ENCODE peak calls at places on chromosomes 13 and 19, in nine cellular contexts. L is right cardiac atrium; S is lung; G is A549; X is OCI-LY7; P is naive thymus-derived CD4-positive, alpha-beta T cell; D is MM.1S; V is spleen; J is heart right ventricle. O is an unnamed sample.

GRCh38 chr13:92989301-92989700 is 237.3 kb upstream of the GPC6 start:
- DNase-seq in L (no peak), S (no peak), G (no peak), X (no peak), P (no peak), D (no peak), V (no peak), J (no peak), O (no peak)

GRCh38 chr19:6753178-6754031 is 13.8 kb downstream of the SH2D3A start:
- DNase-seq in L (peak; percentile 93), S (peak; percentile 86), G (peak; percentile 81), X (peak; percentile 99), P (peak; percentile 71), D (no peak), V (peak; percentile 95), J (peak; percentile 80), O (peak; percentile 96)

GRCh38 chr19:29761575-29762225 is 46.6 kb upstream of the C19orf12 start:
- DNase-seq in L (no peak), S (no peak), G (no peak), X (no peak), P (no peak), D (no peak), V (no peak), J (no peak), O (no peak)

GRCh38 chr19:13042443-13043130 is 47.3 kb downstream of the NFIX start:
- DNase-seq in L (no peak), S (no peak), G (no peak), X (no peak), P (no peak), D (no peak), V (no peak), J (no peak), O (no peak)

GRCh38 chr19:46975918-46976782 is 43.5 kb upstream of the NPAS1 start:
- DNase-seq in L (peak; percentile 99), S (peak; percentile 90), G (peak; percentile 58), X (no peak), P (no peak), D (no peak), V (peak; percentile 84), J (peak; percentile 94), O (peak; percentile 96)

GRCh38 chr19:38385057-38385803 is 2.6 kb downstream of the GGN start:
- DNase-seq in L (no peak), S (no peak), G (no peak), X (no peak), P (no peak), D (no peak), V (no peak), J (no peak), O (no peak)

GRCh38 chr19:16208847-16209246 is 11.1 kb downstream of the AP1M1 start:
- DNase-seq in L (peak; percentile 42), S (no peak), G (no peak), X (no peak), P (no peak), D (no peak), V (peak; percentile 38), J (no peak), O (no peak)

GRCh38 chr13:27329210-27329609 is 58.6 kb downstream of the RASL11A start:
- DNase-seq in L (no peak), S (no peak), G (no peak), X (no peak), P (no peak), D (no peak), V (no peak), J (no peak), O (no peak)

GRCh38 chr19:4559569-4559968 is at the start of gene SEMA6B:
- DNase-seq in L (peak; percentile 72), S (peak; percentile 49), G (no peak), X (no peak), P (no peak), D (no peak), V (peak; percentile 90), J (no peak), O (no peak)

GRCh38 chr13:36082806-36083205 is 48.4 kb downstream of the DCLK1 start:
- DNase-seq in L (no peak), S (no peak), G (no peak), X (no peak), P (no peak), D (no peak), V (no peak), J (no peak), O (no peak)

GRCh38 chr19:10998045-10998533 is 37.3 kb downstream of the SMARCA4 start:
- DNase-seq in L (peak; percentile 64), S (peak; percentile 37), G (no peak), X (no peak), P (no peak), D (no peak), V (no peak), J (no peak), O (no peak)

GRCh38 chr19:12200020-12200419 is 37.1 kb downstream of the ZNF136 start:
- DNase-seq in L (no peak), S (no peak), G (no peak), X (no peak), P (no peak), D (no peak), V (no peak), J (no peak), O (no peak)

GRCh38 chr13:111289251-111289650 is 31.2 kb upstream of the TEX29 start:
- DNase-seq in L (no peak), S (no peak), G (no peak), X (no peak), P (no peak), D (no peak), V (no peak), J (no peak), O (no peak)

GRCh38 chr19:40567040-40567749 is 9.5 kb upstream of the SHKBP1 start:
- DNase-seq in L (no peak), S (no peak), G (peak; percentile 48), X (no peak), P (no peak), D (no peak), V (no peak), J (no peak), O (no peak)

GRCh38 chr19:13146763-13147563 is 3.2 kb downstream of the STX10 start:
- DNase-seq in L (no peak), S (peak; percentile 45), G (peak; percentile 35), X (no peak), P (no peak), D (no peak), V (peak; percentile 86), J (no peak), O (no peak)

GRCh38 chr19:34678421-34678820 is 943 bp downstream of the ZNF302 start:
- DNase-seq in L (no peak), S (no peak), G (no peak), X (no peak), P (no peak), D (no peak), V (no peak), J (no peak), O (no peak)

GRCh38 chr19:53531457-53531856 is 6.5 kb upstream of the ZNF331 start:
- DNase-seq in L (no peak), S (no peak), G (no peak), X (no peak), P (no peak), D (no peak), V (no peak), J (no peak), O (no peak)

GRCh38 chr13:67230774-67231480 is 791 bp upstream of the PCDH9 start:
- DNase-seq in L (peak; percentile 84), S (peak; percentile 55), G (peak; percentile 71), X (peak; percentile 42), P (no peak), D (peak; percentile 27), V (peak; percentile 87), J (peak; percentile 61), O (no peak)

GRCh38 chr19:18735324-18735723 is 51.8 kb downstream of the CRTC1 start:
- DNase-seq in L (no peak), S (no peak), G (no peak), X (no peak), P (no peak), D (no peak), V (no peak), J (no peak), O (no peak)

GRCh38 chr13:84910423-84910822 is 888.8 kb downstream of the SLITRK6 start:
- DNase-seq in L (no peak), S (no peak), G (no peak), X (no peak), P (no peak), D (no peak), V (no peak), J (no peak), O (no peak)

GRCh38 chr13:44903596-44903995 is 85.7 kb downstream of the NUFIP1 start:
- DNase-seq in L (peak; percentile 94), S (peak; percentile 50), G (no peak), X (no peak), P (no peak), D (no peak), V (no peak), J (peak; percentile 81), O (peak; percentile 94)

GRCh38 chr19:2443785-2444182 is 13.0 kb downstream of the LMNB2 start:
- DNase-seq in L (no peak), S (no peak), G (no peak), X (no peak), P (no peak), D (no peak), V (no peak), J (no peak), O (no peak)
- H3K27ac ChIP-seq in L (no peak overlapping the region), S (no peak overlapping the region), G (no peak overlapping the region), X (no peak overlapping the region), P (no peak overlapping the region), D (no peak overlapping the region), V (no peak overlapping the region), J (no peak overlapping the region), O (no peak overlapping the region)

GRCh38 chr13:108278466-108278865 is 8.9 kb downstream of the TNFSF13B start:
- DNase-seq in L (no peak), S (no peak), G (no peak), X (no peak), P (no peak), D (no peak), V (no peak), J (no peak), O (no peak)
- H3K27ac ChIP-seq in L (no peak overlapping the region), S (no peak overlapping the region), G (no peak overlapping the region), X (no peak overlapping the region), P (no peak overlapping the region), D (no peak overlapping the region), V (no peak overlapping the region), J (no peak overlapping the region), O (no peak overlapping the region)

DNA sequence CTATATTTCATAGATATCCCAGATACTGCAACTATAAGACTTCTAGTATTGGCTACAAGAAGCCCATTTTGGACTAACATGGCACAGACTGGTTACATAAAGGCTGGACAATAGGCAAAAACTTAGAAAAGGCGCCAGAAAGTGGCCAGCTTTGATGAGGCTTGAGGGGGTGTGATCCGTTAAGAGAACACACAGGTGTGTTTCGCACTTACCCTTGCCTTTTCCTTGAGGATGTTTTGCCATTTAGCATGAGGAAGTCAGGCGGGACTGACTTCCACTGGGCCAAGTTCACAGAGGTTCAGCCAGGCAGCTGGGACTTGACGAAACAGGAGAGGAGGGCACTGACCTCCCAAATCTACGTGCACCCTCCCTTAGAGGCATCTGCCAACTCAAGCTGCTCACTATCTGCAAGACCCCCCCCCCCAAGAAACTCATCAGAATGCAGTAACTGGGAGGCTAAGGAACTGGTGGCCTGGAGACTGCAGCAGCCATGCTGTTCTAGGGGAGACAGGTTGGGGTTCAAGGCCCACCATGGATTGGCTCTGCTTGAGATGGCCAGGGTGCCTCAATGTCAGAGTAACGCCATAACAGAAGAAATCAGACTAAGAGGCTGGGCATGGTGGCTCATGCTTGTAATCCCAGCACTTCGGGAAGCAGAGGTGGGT is 4.5 kb upstream of the LIN7B start:
- DNase-seq in L (no peak), S (no peak), G (no peak), X (no peak), P (no peak), D (no peak), V (no peak), J (no peak), O (no peak)
- H3K27ac ChIP-seq in L (no peak overlapping the region), S (no peak overlapping the region), G (no peak overlapping the region), X (no peak overlapping the region), P (no peak overlapping the region), D (no peak overlapping the region), V (no peak overlapping the region), J (no peak overlapping the region), O (no peak overlapping the region)

GRCh38 chr13:99199541-99200432 is 867 bp upstream of the UBAC2 start:
- DNase-seq in L (no peak), S (no peak), G (no peak), X (no peak), P (no peak), D (no peak), V (no peak), J (no peak), O (peak; percentile 92)
- H3K27ac ChIP-seq in L (peak overlapping the region; percentile 85), S (peak overlapping the region; percentile 100), G (peak overlapping the region; percentile 96), X (peak overlapping the region; percentile 59), P (peak overlapping the region; percentile 99), D (peak overlapping the region; percentile 53), V (peak overlapping the region; percentile 98), J (peak overlapping the region; percentile 93), O (peak overlapping the region; percentile 96)